ENCODE peak calls at places on chromosomes 2 and 18, in nine cellular contexts. T is bronchial epithelial cell; D is Right ventricle myocardium superior; M is epithelial cell of prostate; U is NCI-H1092 treated with DMSO at 0.1 percent for 48 hours; R is progenitor cell of endocrine pancreas; X is naive thymus-derived CD4-positive, alpha-beta T cell; S is T-helper 9 cell; P is EL. Y is an unnamed sample.

GRCh38 chr2:177501186-177501585 is 108.6 kb downstream of the AGPS start:
- DNase-seq in T (peak), D (no peak), M (no peak), U (no peak), R (no peak), X (no peak), S (no peak), P (no peak), Y (peak)

GRCh38 chr2:38233231-38233983 is 143.7 kb downstream of the ATL2 start:
- DNase-seq in T (peak), D (no peak), M (no peak), U (no peak), R (no peak), X (no peak), S (no peak), P (peak), Y (peak)

GRCh38 chr2:74131901-74132300 is 15.8 kb downstream of the BOLA3 start:
- DNase-seq in T (no peak), D (no peak), M (no peak), U (no peak), R (no peak), X (no peak), S (no peak), P (no peak), Y (no peak)

GRCh38 chr2:161352718-161353117 is 44.5 kb downstream of the PSMD14 start:
- DNase-seq in T (no peak), D (no peak), M (no peak), U (no peak), R (no peak), X (no peak), S (no peak), P (no peak), Y (no peak)

GRCh38 chr18:39764848-39765247 is 2190.2 kb upstream of the PIK3C3 start:
- DNase-seq in T (no peak), D (no peak), M (no peak), U (no peak), R (no peak), X (no peak), S (no peak), P (no peak), Y (no peak)

GRCh38 chr2:34831096-34831495 is 1232.0 kb upstream of the FAM98A start:
- DNase-seq in T (no peak), D (no peak), M (no peak), U (no peak), R (no peak), X (no peak), S (no peak), P (no peak), Y (no peak)

GRCh38 chr2:118046628-118047210 is 32.8 kb upstream of the CCDC93 start:
- DNase-seq in T (peak), D (no peak), M (no peak), U (peak), R (no peak), X (peak), S (no peak), P (peak), Y (peak)

GRCh38 chr2:224909885-224910517 is 132.3 kb downstream of the DOCK10 start:
- DNase-seq in T (peak), D (peak), M (peak), U (peak), R (no peak), X (no peak), S (no peak), P (peak), Y (peak)

GRCh38 chr2:70850905-70851304 is 15.3 kb upstream of the CD207 start:
- DNase-seq in T (peak), D (no peak), M (no peak), U (no peak), R (no peak), X (no peak), S (no peak), P (no peak), Y (peak)

GRCh38 chr2:1660656-1661650 is 83.4 kb downstream of the PXDN start:
- DNase-seq in T (no peak), D (peak), M (no peak), U (no peak), R (no peak), X (no peak), S (no peak), P (no peak), Y (no peak)